ENCODE peak calls at places on chromosomes 1 and 21, in seven cellular contexts. E, B, F, D, Y, R and N are unnamed samples.

GRCh38 chr1:32828341-32828740 is 10.9 kb downstream of the S100PBP start:
- DNase-seq in E (no peak), B (no peak), F (peak), D (no peak), Y (peak), R (no peak), N (peak)

GRCh38 chr1:208131631-208132286 is 112.4 kb downstream of the PLXNA2 start:
- DNase-seq in E (no peak), B (no peak), F (peak), D (no peak), Y (no peak), R (no peak), N (no peak)

GRCh38 chr1:95096218-95096841 is 20.8 kb upstream of the TLCD4 start:
- DNase-seq in E (no peak), B (peak), F (no peak), D (no peak), Y (peak), R (no peak), N (no peak)

GRCh38 chr1:52814465-52814864 is 28.1 kb upstream of the ZYG11A start:
- DNase-seq in E (no peak), B (no peak), F (peak), D (no peak), Y (peak), R (no peak), N (peak)

GRCh38 chr1:31689821-31690220 is 14.0 kb downstream of the COL16A1 start:
- DNase-seq in E (no peak), B (no peak), F (peak), D (no peak), Y (peak), R (no peak), N (no peak)

GRCh38 chr1:20787775-20788488 is 825 bp upstream of the HP1BP3 start:
- DNase-seq in E (no peak), B (peak), F (peak), D (no peak), Y (peak), R (no peak), N (peak)

GRCh38 chr1:117162806-117163205 is 41.3 kb upstream of the TRIM45 start:
- DNase-seq in E (no peak), B (no peak), F (no peak), D (no peak), Y (no peak), R (no peak), N (no peak)

GRCh38 chr1:30642391-30643120 is 80.8 kb downstream of the MATN1 start:
- DNase-seq in E (no peak), B (no peak), F (no peak), D (no peak), Y (no peak), R (no peak), N (no peak)

GRCh38 chr21:32143222-32143939 is 135.5 kb downstream of the MIS18A start:
- DNase-seq in E (no peak), B (no peak), F (peak), D (no peak), Y (no peak), R (no peak), N (no peak)

GRCh38 chr1:243991650-243992049 is 59.4 kb upstream of the ZBTB18 start:
- DNase-seq in E (no peak), B (no peak), F (no peak), D (no peak), Y (no peak), R (no peak), N (peak)

GRCh38 chr1:224211262-224211962 is 28.4 kb downstream of the DEGS1 start:
- DNase-seq in E (no peak), B (no peak), F (peak), D (no peak), Y (peak), R (no peak), N (peak)

GRCh38 chr1:53025034-53025777 is 36.8 kb upstream of the PODN start:
- DNase-seq in E (no peak), B (no peak), F (peak), D (no peak), Y (peak), R (no peak), N (peak)

GRCh38 chr1:30087465-30087864 is 635.9 kb downstream of the MATN1 start:
- DNase-seq in E (no peak), B (no peak), F (no peak), D (no peak), Y (no peak), R (no peak), N (no peak)

GRCh38 chr1:12040457-12041051 is 21.3 kb downstream of the MIIP start:
- DNase-seq in E (no peak), B (peak), F (no peak), D (no peak), Y (peak), R (no peak), N (peak)

GRCh38 chr1:191714810-191715209 is 443.5 kb upstream of the RGS18 start:
- DNase-seq in E (no peak), B (no peak), F (no peak), D (no peak), Y (no peak), R (no peak), N (no peak)

GRCh38 chr1:3174487-3175247 is 105.7 kb downstream of the PRDM16 start:
- DNase-seq in E (no peak), B (no peak), F (no peak), D (no peak), Y (peak), R (no peak), N (no peak)

GRCh38 chr1:248926401-248927182 is 20.6 kb downstream of the PGBD2 start:
- DNase-seq in E (no peak), B (peak), F (no peak), D (no peak), Y (peak), R (peak), N (no peak)

GRCh38 chr1:154760469-154760933 is 109.6 kb downstream of the KCNN3 start:
- DNase-seq in E (no peak), B (peak), F (peak), D (peak), Y (no peak), R (peak), N (peak)

GRCh38 chr1:53077599-53077965 is 15.6 kb downstream of the PODN start:
- DNase-seq in E (no peak), B (no peak), F (no peak), D (no peak), Y (no peak), R (no peak), N (no peak)

GRCh38 chr1:24920155-24920925 is 9.7 kb downstream of the RUNX3 start:
- DNase-seq in E (no peak), B (no peak), F (no peak), D (peak), Y (peak), R (peak), N (no peak)

GRCh38 chr1:1630191-1630964 is 1.6 kb upstream of the MMP23B start:
- DNase-seq in E (no peak), B (no peak), F (peak), D (peak), Y (peak), R (peak), N (no peak)

GRCh38 chr1:10179751-10180150 is 30.6 kb upstream of the KIF1B start:
- DNase-seq in E (no peak), B (no peak), F (no peak), D (no peak), Y (no peak), R (no peak), N (no peak)

GRCh38 chr1:90614872-90615271 is 102.2 kb downstream of the BARHL2 start:
- DNase-seq in E (no peak), B (peak), F (no peak), D (no peak), Y (no peak), R (no peak), N (peak)

GRCh38 chr1:21575351-21575942 is 66.2 kb downstream of the ALPL start:
- DNase-seq in E (no peak), B (no peak), F (no peak), D (no peak), Y (no peak), R (no peak), N (no peak)

GRCh38 chr21:38503588-38503987 is 5.3 kb upstream of the ERG start:
- DNase-seq in E (no peak), B (no peak), F (no peak), D (no peak), Y (peak), R (no peak), N (no peak)

GRCh38 chr1:17654519-17654918 is 100.6 kb upstream of the ACTL8 start:
- DNase-seq in E (no peak), B (no peak), F (no peak), D (no peak), Y (no peak), R (no peak), N (no peak)

GRCh38 chr1:29709711-29710169 is 473.4 kb downstream of the PTPRU start:
- DNase-seq in E (no peak), B (no peak), F (no peak), D (no peak), Y (peak), R (peak), N (no peak)

GRCh38 chr1:29094954-29095353 is 28.7 kb downstream of the TMEM200B start:
- DNase-seq in E (no peak), B (no peak), F (no peak), D (no peak), Y (no peak), R (no peak), N (no peak)

GRCh38 chr1:11647333-11647732 is 6.9 kb downstream of the FBXO2 start:
- DNase-seq in E (no peak), B (no peak), F (no peak), D (no peak), Y (no peak), R (no peak), N (no peak)

GRCh38 chr1:43049487-43049886 is 90.8 kb upstream of the SLC2A1 start:
- DNase-seq in E (no peak), B (no peak), F (peak), D (no peak), Y (no peak), R (no peak), N (no peak)

GRCh38 chr1:110235839-110236682 is 25.9 kb downstream of the KCNC4 start:
- DNase-seq in E (no peak), B (peak), F (peak), D (no peak), Y (peak), R (peak), N (peak)

GRCh38 chr21:34311561-34312330 is 52.1 kb upstream of the KCNE2 start:
- DNase-seq in E (no peak), B (no peak), F (no peak), D (no peak), Y (no peak), R (no peak), N (no peak)